ENCODE peak calls at places on chromosomes 5 and 9, in six cellular contexts. One of them, this sample, is unnamed.

GRCh38 chr9:114836769-114837168 is 30.9 kb upstream of the TNFSF15 start:
- DNase-seq in WTC11: no peak
- DNase-seq in iris pigment epithelial cell: no peak
- DNase-seq in trophoblast cell: no peak
- DNase-seq in kidney tubule cell: peak
- DNase-seq in naive thymus-derived CD4-positive, alpha-beta T cell: no peak
- DNase-seq in this sample: no peak

GRCh38 chr5:150377964-150378694 is 20.6 kb downstream of the TCOF1 start:
- DNase-seq in WTC11: no peak
- DNase-seq in iris pigment epithelial cell: peak
- DNase-seq in trophoblast cell: peak
- DNase-seq in kidney tubule cell: peak
- DNase-seq in naive thymus-derived CD4-positive, alpha-beta T cell: no peak
- DNase-seq in this sample: no peak

GRCh38 chr5:151703227-151703626 is 16.5 kb upstream of the SPARC start:
- DNase-seq in WTC11: no peak
- DNase-seq in iris pigment epithelial cell: no peak
- DNase-seq in trophoblast cell: no peak
- DNase-seq in kidney tubule cell: no peak
- DNase-seq in naive thymus-derived CD4-positive, alpha-beta T cell: no peak
- DNase-seq in this sample: no peak

GRCh38 chr5:21919417-21920022 is 933.6 kb downstream of the CDH12 start:
- DNase-seq in WTC11: peak
- DNase-seq in iris pigment epithelial cell: peak
- DNase-seq in trophoblast cell: no peak
- DNase-seq in kidney tubule cell: peak
- DNase-seq in naive thymus-derived CD4-positive, alpha-beta T cell: no peak
- DNase-seq in this sample: peak

GRCh38 chr9:76900884-76901440 is 5.0 kb downstream of the PRUNE2 start:
- DNase-seq in WTC11: no peak
- DNase-seq in iris pigment epithelial cell: no peak
- DNase-seq in trophoblast cell: no peak
- DNase-seq in kidney tubule cell: no peak
- DNase-seq in naive thymus-derived CD4-positive, alpha-beta T cell: no peak
- DNase-seq in this sample: no peak

GRCh38 chr5:1324301-1324700 is 20.6 kb downstream of the CLPTM1L start:
- DNase-seq in WTC11: no peak
- DNase-seq in iris pigment epithelial cell: no peak
- DNase-seq in trophoblast cell: no peak
- DNase-seq in kidney tubule cell: no peak
- DNase-seq in naive thymus-derived CD4-positive, alpha-beta T cell: no peak
- DNase-seq in this sample: no peak

GRCh38 chr5:42985129-42986037 is 54.7 kb downstream of the ANXA2R start:
- DNase-seq in WTC11: no peak
- DNase-seq in iris pigment epithelial cell: peak
- DNase-seq in trophoblast cell: peak
- DNase-seq in kidney tubule cell: peak
- DNase-seq in naive thymus-derived CD4-positive, alpha-beta T cell: no peak
- DNase-seq in this sample: peak

GRCh38 chr9:68704498-68704803 is 589 bp upstream of the PIP5K1B start:
- DNase-seq in WTC11: no peak
- DNase-seq in iris pigment epithelial cell: no peak
- DNase-seq in trophoblast cell: no peak
- DNase-seq in kidney tubule cell: no peak
- DNase-seq in naive thymus-derived CD4-positive, alpha-beta T cell: no peak
- DNase-seq in this sample: no peak

GRCh38 chr5:37900692-37901091 is 60.9 kb upstream of the GDNF start:
- DNase-seq in WTC11: peak
- DNase-seq in iris pigment epithelial cell: peak
- DNase-seq in trophoblast cell: no peak
- DNase-seq in kidney tubule cell: peak
- DNase-seq in naive thymus-derived CD4-positive, alpha-beta T cell: no peak
- DNase-seq in this sample: no peak

GRCh38 chr5:1401681-1402096 is 43.6 kb downstream of the SLC6A3 start:
- DNase-seq in WTC11: no peak
- DNase-seq in iris pigment epithelial cell: no peak
- DNase-seq in trophoblast cell: no peak
- DNase-seq in kidney tubule cell: peak
- DNase-seq in naive thymus-derived CD4-positive, alpha-beta T cell: no peak
- DNase-seq in this sample: no peak

GRCh38 chr9:137161558-137162483 is 8.0 kb downstream of the LRRC26 start:
- DNase-seq in WTC11: peak
- DNase-seq in iris pigment epithelial cell: no peak
- DNase-seq in trophoblast cell: no peak
- DNase-seq in kidney tubule cell: no peak
- DNase-seq in naive thymus-derived CD4-positive, alpha-beta T cell: no peak
- DNase-seq in this sample: no peak

GRCh38 chr9:125462766-125463384 is 201.2 kb downstream of the GAPVD1 start:
- DNase-seq in WTC11: no peak
- DNase-seq in iris pigment epithelial cell: peak
- DNase-seq in trophoblast cell: no peak
- DNase-seq in kidney tubule cell: peak
- DNase-seq in naive thymus-derived CD4-positive, alpha-beta T cell: no peak
- DNase-seq in this sample: no peak

GRCh38 chr5:169350759-169351240 is 49.9 kb upstream of the SLIT3 start:
- DNase-seq in WTC11: no peak
- DNase-seq in iris pigment epithelial cell: peak
- DNase-seq in trophoblast cell: peak
- DNase-seq in kidney tubule cell: peak
- DNase-seq in naive thymus-derived CD4-positive, alpha-beta T cell: no peak
- DNase-seq in this sample: peak

GRCh38 chr5:44814761-44815160 is 6.0 kb downstream of the MRPS30 start:
- DNase-seq in WTC11: no peak
- DNase-seq in iris pigment epithelial cell: no peak
- DNase-seq in trophoblast cell: no peak
- DNase-seq in kidney tubule cell: no peak
- DNase-seq in naive thymus-derived CD4-positive, alpha-beta T cell: no peak
- DNase-seq in this sample: no peak

GRCh38 chr9:128081052-128081451 is 13.0 kb downstream of the SLC25A25 start:
- DNase-seq in WTC11: no peak
- DNase-seq in iris pigment epithelial cell: peak
- DNase-seq in trophoblast cell: no peak
- DNase-seq in kidney tubule cell: no peak
- DNase-seq in naive thymus-derived CD4-positive, alpha-beta T cell: no peak
- DNase-seq in this sample: no peak

GRCh38 chr5:93452255-93452654 is 128.8 kb downstream of the NR2F1-AS1 start:
- DNase-seq in WTC11: no peak
- DNase-seq in iris pigment epithelial cell: no peak
- DNase-seq in trophoblast cell: no peak
- DNase-seq in kidney tubule cell: no peak
- DNase-seq in naive thymus-derived CD4-positive, alpha-beta T cell: no peak
- DNase-seq in this sample: no peak